ENCODE peak calls at places on chromosomes 5 and 9, in ten cellular contexts. U is AG09309; D is HCT116; Y is HFF-Myc; W is CD8-positive, alpha-beta T cell; I is lower leg skin; S is right lobe of liver; M is upper lobe of left lung; F is ascending aorta; L is A549. K is an unnamed sample.

GRCh38 chr5:131393498-131393968 is 129.7 kb downstream of the CDC42SE2 start:
- DNase-seq in F (no peak), I (no peak), W (no peak), U (no peak), Y (no peak), D (no peak), M (no peak), L (no peak), S (no peak), K (no peak)

GRCh38 chr5:55037816-55038379 is 13.8 kb downstream of the GZMK start:
- DNase-seq in I (no peak), D (no peak), F (no peak), M (no peak), U (no peak), L (no peak), W (no peak), S (no peak), Y (peak), K (no peak)

GRCh38 chr5:158701406-158702177 is 398.1 kb downstream of the EBF1 start:
- DNase-seq in U (no peak), I (no peak), Y (no peak), D (no peak), L (peak), M (no peak), W (no peak), S (no peak), F (peak), K (no peak)

GRCh38 chr5:134541736-134542376 is 16.4 kb downstream of the JADE2 start:
- DNase-seq in I (no peak), U (no peak), Y (no peak), L (no peak), F (no peak), S (peak), D (no peak), M (peak), W (no peak), K (peak)

GRCh38 chr5:112338681-112339337 is 80.3 kb downstream of the EPB41L4A start:
- DNase-seq in D (no peak), M (no peak), Y (no peak), L (peak), S (no peak), U (no peak), I (peak), F (no peak), W (no peak), K (peak)

GRCh38 chr5:95803271-95804148 is 19.0 kb downstream of the GLRX start:
- DNase-seq in S (no peak), F (no peak), I (no peak), U (no peak), Y (no peak), L (peak), D (no peak), M (no peak), W (no peak), K (peak)

GRCh38 chr9:4615251-4615650 is 46.8 kb upstream of the PLPP6 start:
- DNase-seq in L (no peak), Y (no peak), M (no peak), I (no peak), D (no peak), S (no peak), W (no peak), U (peak), F (no peak), K (no peak)

GRCh38 chr9:88087906-88088305 is 50.4 kb downstream of the SPATA31C2 start:
- DNase-seq in Y (no peak), I (no peak), M (no peak), S (no peak), L (no peak), D (no peak), W (no peak), U (no peak), F (no peak), K (no peak)

GRCh38 chr5:170443624-170444023 is 54.5 kb upstream of the KCNMB1 start:
- DNase-seq in L (no peak), Y (no peak), S (no peak), D (no peak), F (no peak), M (no peak), I (no peak), W (no peak), U (no peak), K (no peak)

GRCh38 chr5:177469750-177470525 is 3.5 kb downstream of the DBN1 start:
- DNase-seq in S (no peak), I (no peak), L (no peak), D (no peak), W (no peak), F (no peak), U (no peak), M (no peak), Y (no peak), K (no peak)

GRCh38 chr9:84301851-84302250 is 38.7 kb downstream of the SLC28A3 start:
- DNase-seq in F (no peak), U (no peak), W (no peak), S (no peak), D (no peak), Y (no peak), L (no peak), I (no peak), M (no peak), K (no peak)

GRCh38 chr9:78234810-78235209 is 1.1 kb upstream of the CEP78 start:
- DNase-seq in F (no peak), S (no peak), Y (no peak), L (no peak), U (no peak), W (no peak), I (no peak), M (no peak), D (no peak), K (no peak)

GRCh38 chr9:114803459-114803858 is 2.4 kb downstream of the TNFSF15 start:
- DNase-seq in U (no peak), L (no peak), I (no peak), D (no peak), S (no peak), Y (no peak), M (no peak), F (no peak), W (no peak), K (no peak)

GRCh38 chr9:136309806-136310220 is 5.9 kb upstream of the CCDC187 start:
- DNase-seq in F (no peak), L (no peak), I (no peak), D (no peak), U (no peak), M (no peak), Y (no peak), W (no peak), S (no peak), K (no peak)

GRCh38 chr9:93265301-93265971 is 81.5 kb downstream of the WNK2 start:
- DNase-seq in W (no peak), D (no peak), F (peak), Y (no peak), M (no peak), I (no peak), U (no peak), S (no peak), L (no peak), K (no peak)

GRCh38 chr5:42634575-42634974 is 122.0 kb upstream of the CCDC152 start:
- DNase-seq in Y (no peak), D (no peak), W (no peak), S (no peak), L (no peak), U (no peak), M (no peak), F (no peak), I (no peak), K (no peak)

GRCh38 chr5:15943487-15943886 is 236.1 kb downstream of the MARCHF11 start:
- DNase-seq in I (no peak), S (no peak), W (no peak), D (no peak), F (no peak), L (no peak), M (no peak), Y (no peak), U (no peak), K (no peak)

GRCh38 chr5:83197326-83197725 is 120.0 kb downstream of the XRCC4 start:
- DNase-seq in U (no peak), I (no peak), Y (no peak), L (no peak), M (no peak), S (no peak), F (no peak), D (no peak), W (no peak), K (no peak)

GRCh38 chr9:77989437-77989836 is 42.2 kb downstream of the GNAQ start:
- DNase-seq in Y (no peak), F (no peak), M (no peak), I (no peak), D (no peak), S (no peak), W (no peak), U (no peak), L (no peak), K (no peak)

GRCh38 chr9:129141066-129142041 is 30.1 kb downstream of the PTPA start:
- DNase-seq in W (no peak), F (peak), S (no peak), I (peak), Y (no peak), U (peak), L (peak), M (peak), D (no peak), K (peak)

GRCh38 chr5:133482033-133482432 is 130.3 kb downstream of the FSTL4 start:
- DNase-seq in F (no peak), I (no peak), W (no peak), L (no peak), S (no peak), Y (no peak), M (no peak), U (no peak), D (no peak), K (no peak)

GRCh38 chr5:13957032-13957645 is 12.7 kb upstream of the DNAH5 start:
- DNase-seq in Y (peak), I (no peak), M (no peak), U (peak), W (no peak), S (no peak), D (peak), L (peak), F (no peak), K (peak)

GRCh38 chr5:154757647-154758406 is 2.6 kb downstream of the LARP1 start:
- DNase-seq in F (no peak), L (peak), S (no peak), Y (no peak), M (peak), I (no peak), D (no peak), U (no peak), W (no peak), K (peak)

GRCh38 chr5:99004960-99005359 is 76.2 kb upstream of the CHD1 start:
- DNase-seq in Y (no peak), W (no peak), D (no peak), F (no peak), I (no peak), L (no peak), M (no peak), S (no peak), U (no peak), K (no peak)

GRCh38 chr9:10479172-10479571 is 133.6 kb downstream of the PTPRD start:
- DNase-seq in I (no peak), Y (no peak), F (no peak), S (no peak), D (no peak), L (peak), U (no peak), W (no peak), M (no peak), K (no peak)

GRCh38 chr5:55601209-55601618 is 66.5 kb upstream of the PLPP1 start:
- DNase-seq in W (no peak), Y (peak), S (peak), D (no peak), U (no peak), M (peak), F (peak), I (peak), L (peak), K (peak)

GRCh38 chr9:99389087-99390033 is 167.3 kb downstream of the SEC61B start:
- DNase-seq in W (no peak), U (no peak), Y (no peak), L (no peak), D (no peak), S (no peak), F (no peak), M (no peak), I (no peak), K (no peak)

GRCh38 chr5:61632064-61632463 is 300.0 kb downstream of the ZSWIM6 start:
- DNase-seq in U (no peak), S (no peak), I (no peak), D (no peak), L (no peak), Y (no peak), W (no peak), F (no peak), M (no peak), K (no peak)

GRCh38 chr9:73116030-73116429 is 35.6 kb upstream of the ANXA1 start:
- DNase-seq in M (no peak), U (peak), Y (no peak), S (no peak), F (no peak), D (no peak), W (no peak), I (no peak), L (no peak), K (no peak)

GRCh38 chr9:81512641-81513040 is 176.7 kb downstream of the TLE1 start:
- DNase-seq in L (no peak), I (no peak), Y (no peak), D (no peak), W (no peak), U (no peak), S (no peak), M (no peak), F (no peak), K (no peak)

GRCh38 chr9:89038354-89039091 is 47.3 kb downstream of the S1PR3 start:
- DNase-seq in M (no peak), W (no peak), L (no peak), I (peak), S (no peak), U (peak), D (no peak), F (no peak), Y (peak), K (no peak)

GRCh38 chr9:126860077-126860756 is at the start of gene ZBTB34:
- DNase-seq in I (peak), Y (no peak), L (peak), M (peak), S (peak), F (peak), D (peak), U (no peak), W (peak), K (peak)

GRCh38 chr9:89352874-89353649 is 34.8 kb downstream of the SECISBP2 start:
- DNase-seq in I (no peak), W (no peak), U (no peak), F (no peak), D (no peak), Y (no peak), M (no peak), S (no peak), L (no peak), K (no peak)

GRCh38 chr5:154370730-154371334 is 75.0 kb upstream of the SAP30L start:
- DNase-seq in D (no peak), L (no peak), S (no peak), Y (no peak), F (peak), W (no peak), M (no peak), I (no peak), U (no peak), K (no peak)

GRCh38 chr5:43041131-43041668 is 1.1 kb upstream of the ANXA2R start:
- DNase-seq in L (peak), D (no peak), I (no peak), F (peak), S (no peak), U (no peak), Y (no peak), W (no peak), M (peak), K (peak)

DNA sequence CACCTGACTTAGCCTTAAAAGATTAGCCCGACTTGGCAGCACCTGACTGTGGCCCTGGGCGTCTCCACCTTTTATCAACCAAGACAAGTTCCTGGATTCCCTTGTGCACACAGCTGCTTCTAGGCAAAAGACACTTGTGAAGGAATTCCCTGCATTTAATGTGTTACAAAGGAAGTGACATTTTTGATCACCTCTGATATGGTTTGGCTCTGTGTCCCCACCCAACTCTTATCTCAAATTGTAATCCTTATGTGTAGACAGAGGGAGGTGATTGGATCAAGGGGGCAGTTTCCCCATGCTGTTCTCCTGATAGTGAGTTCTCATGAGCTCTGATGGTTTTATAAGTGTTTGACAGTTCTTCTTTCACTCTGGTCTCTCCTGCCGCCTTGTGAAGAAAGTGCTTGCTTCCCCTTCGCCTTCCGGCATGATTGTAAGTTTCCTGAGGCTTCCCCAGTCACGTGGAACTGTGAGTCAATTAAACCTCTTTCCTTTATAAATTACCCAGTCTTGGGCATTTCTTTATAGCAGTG is 2.6 kb upstream of the CPEB4 start:
- DNase-seq in W (no peak), M (peak), U (no peak), F (peak), D (no peak), S (no peak), I (no peak), L (no peak), Y (no peak), K (no peak)
- H3K4me3 ChIP-seq in W (no peak), M (no peak), U (no peak), F (no peak), D (no peak), S (no peak), I (no peak), L (no peak), Y (no peak), K (no peak)

GRCh38 chr5:149360262-149360661 is 2.4 kb downstream of the PCYOX1L start:
- DNase-seq in L (no peak), U (no peak), W (no peak), S (no peak), D (no peak), F (no peak), Y (no peak), I (no peak), M (no peak), K (no peak)

GRCh38 chr5:149357370-149358293 is at the start of gene PCYOX1L:
- DNase-seq in Y (peak), D (peak), L (peak), F (peak), W (peak), U (peak), I (peak), M (peak), S (peak), K (peak)

GRCh38 chr5:149356391-149356790 is 1.5 kb upstream of the PCYOX1L start:
- DNase-seq in U (no peak), F (no peak), I (no peak), D (no peak), S (no peak), W (no peak), M (no peak), Y (no peak), L (no peak), K (no peak)

GRCh38 chr5:149358294-149358651 is 427 bp downstream of the PCYOX1L start:
- DNase-seq in W (no peak), Y (no peak), I (peak), D (no peak), F (no peak), S (peak), L (no peak), M (peak), U (no peak), K (peak)

GRCh38 chr5:149358818-149359217 is 972 bp downstream of the PCYOX1L start:
- DNase-seq in D (no peak), Y (no peak), M (no peak), I (no peak), S (no peak), W (no peak), L (no peak), U (no peak), F (no peak), K (no peak)
- H3K4me3 ChIP-seq in D (peak), Y (peak), M (peak), I (no peak), S (no peak), W (peak), L (peak), U (no peak), F (peak), K (no peak)

GRCh38 chr5:172175263-172175719 is 12.7 kb downstream of the STK10 start:
- DNase-seq in I (peak), Y (no peak), M (peak), D (no peak), U (no peak), F (peak), W (peak), S (peak), L (no peak), K (peak)

GRCh38 chr5:172173771-172174170 is 14.3 kb downstream of the STK10 start:
- DNase-seq in I (no peak), U (peak), D (no peak), M (peak), S (no peak), F (no peak), L (no peak), W (no peak), Y (no peak), K (no peak)

GRCh38 chr5:172171118-172171775 is 16.8 kb downstream of the STK10 start:
- DNase-seq in W (no peak), F (no peak), I (no peak), S (no peak), L (no peak), D (no peak), Y (no peak), U (no peak), M (no peak), K (no peak)

GRCh38 chr5:172170251-172170701 is 17.7 kb downstream of the STK10 start:
- DNase-seq in D (no peak), S (no peak), I (no peak), W (no peak), M (no peak), F (no peak), U (no peak), Y (no peak), L (no peak), K (no peak)

DNA sequence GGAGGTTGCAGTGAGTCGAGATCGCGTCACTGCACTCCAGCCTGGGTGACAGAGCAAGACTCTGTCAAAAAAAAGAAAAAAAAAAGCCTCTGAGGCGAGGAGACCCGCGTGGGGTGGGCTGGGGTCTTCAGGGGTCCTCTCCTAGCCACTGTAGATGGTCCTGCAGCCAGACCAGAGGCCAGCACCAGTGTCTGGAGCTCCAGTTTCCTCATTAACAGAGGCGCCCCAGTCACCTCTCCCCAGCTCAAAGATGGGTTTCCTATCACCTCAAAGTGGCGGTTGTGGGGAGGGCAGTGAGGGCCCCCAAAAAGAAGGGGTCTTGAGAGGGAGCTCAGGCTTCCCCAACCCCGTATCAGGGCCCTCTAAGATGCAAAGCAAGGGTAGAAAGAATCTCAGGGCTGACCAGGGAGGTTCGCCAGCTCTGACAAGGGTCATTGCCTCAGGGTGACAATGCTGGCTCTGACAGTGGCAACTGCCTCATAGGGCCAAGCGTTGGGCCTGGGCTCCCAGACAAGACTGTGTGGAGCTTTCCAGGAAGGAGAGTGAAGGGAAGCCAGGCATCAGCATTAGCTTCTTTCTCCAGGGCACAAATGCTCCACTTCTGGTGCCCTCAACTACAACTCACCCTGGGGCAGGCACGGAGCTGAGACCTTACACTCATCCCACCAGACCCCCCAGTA is 15.0 kb downstream of the STK10 start:
- DNase-seq in L (no peak), Y (no peak), F (no peak), W (no peak), D (no peak), I (no peak), S (no peak), M (no peak), U (no peak), K (no peak)
- H3K4me3 ChIP-seq in L (no peak), Y (no peak), F (no peak), W (peak), D (no peak), I (no peak), S (no peak), M (no peak), U (no peak), K (no peak)

GRCh38 chr5:58455495-58455894 is 4.4 kb downstream of the PLK2 start:
- DNase-seq in W (no peak), M (no peak), S (no peak), F (no peak), L (no peak), I (no peak), D (no peak), U (no peak), Y (no peak), K (no peak)

GRCh38 chr5:58456486-58456885 is 3.4 kb downstream of the PLK2 start:
- DNase-seq in U (no peak), M (no peak), D (no peak), I (no peak), S (no peak), F (no peak), Y (no peak), L (no peak), W (no peak), K (no peak)

GRCh38 chr5:58454025-58454424 is 5.9 kb downstream of the PLK2 start:
- DNase-seq in L (no peak), S (no peak), M (no peak), F (no peak), U (no peak), Y (no peak), I (no peak), W (no peak), D (no peak), K (no peak)

GRCh38 chr5:58455966-58456365 is 3.9 kb downstream of the PLK2 start:
- DNase-seq in S (no peak), I (no peak), Y (no peak), L (no peak), F (no peak), W (no peak), M (no peak), D (no peak), U (no peak), K (no peak)

DNA sequence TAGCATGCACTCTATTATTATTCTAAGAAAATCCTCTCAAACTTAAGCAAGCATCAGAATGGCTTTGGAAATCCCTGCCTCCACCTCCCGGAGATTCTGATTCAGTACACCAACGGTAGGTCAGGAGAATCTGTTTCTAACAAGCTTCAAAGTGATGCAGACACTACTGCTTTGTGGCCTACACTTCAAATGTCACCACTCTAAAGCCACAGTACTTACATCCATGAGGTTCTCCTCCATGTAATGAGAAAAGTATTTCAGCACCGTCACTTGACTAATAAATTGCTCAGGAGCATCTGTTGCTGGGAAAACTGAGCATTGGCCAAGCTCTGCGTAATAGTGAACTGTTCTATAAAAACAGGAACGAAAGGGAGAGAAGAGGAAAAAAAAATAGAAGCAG is 4.8 kb downstream of the PLK2 start:
- DNase-seq in U (peak), W (no peak), S (no peak), F (no peak), D (no peak), I (no peak), Y (no peak), L (no peak), M (no peak), K (no peak)
- H3K4me3 ChIP-seq in U (no peak), W (no peak), S (no peak), F (peak), D (no peak), I (no peak), Y (peak), L (peak), M (peak), K (no peak)